ENCODE peak calls at places on chromosomes 1 and 21, in six cellular contexts. S is esophagus squamous epithelium, Z is suprapubic skin, T is A549, J is ovary, V is HCT116. A is an unnamed sample. For H3K4me1, the result is how much of the 10 kb centered on the place peaks cover.

GRCh38 chr1:175889848-175890247 is 146.5 kb upstream of the TNR start:
- DNase-seq in S (no peak), Z (no peak), T (no peak), J (no peak), V (no peak), A (no peak)

GRCh38 chr1:247298124-247298481 is 33.6 kb downstream of the ZNF496 start:
- DNase-seq in S (no peak), Z (no peak), T (no peak), J (no peak), V (no peak), A (no peak)

GRCh38 chr21:26686278-26686677 is 113.2 kb upstream of the CYYR1 start:
- DNase-seq in S (no peak), Z (no peak), T (peak), J (no peak), V (no peak), A (no peak)

GRCh38 chr1:227838181-227838580 is 22.7 kb downstream of the PRSS38 start:
- DNase-seq in S (no peak), Z (no peak), T (no peak), J (no peak), V (no peak), A (no peak)

GRCh38 chr1:10513199-10513598 is 38.4 kb downstream of the PEX14 start:
- DNase-seq in S (no peak), Z (no peak), T (no peak), J (no peak), V (no peak), A (no peak)

GRCh38 chr1:12067900-12068821 is 5.1 kb downstream of the TNFRSF8 start:
- DNase-seq in S (no peak), Z (no peak), T (no peak), J (no peak), V (no peak), A (no peak)

GRCh38 chr1:119868176-119868575 is 28.1 kb downstream of the ADAM30 start:
- DNase-seq in S (no peak), Z (no peak), T (no peak), J (no peak), V (no peak), A (no peak)

GRCh38 chr1:2545754-2546514 is 10.2 kb upstream of the TNFRSF14 start:
- DNase-seq in S (peak), Z (peak), T (peak), J (peak), V (peak), A (peak)

GRCh38 chr21:45291613-45292398 is 4.1 kb upstream of the POFUT2 start:
- DNase-seq in S (no peak), Z (peak), T (no peak), J (peak), V (no peak), A (peak)

GRCh38 chr1:92826792-92827191 is 5.0 kb upstream of the RPL5 start:
- DNase-seq in S (no peak), Z (no peak), T (no peak), J (no peak), V (no peak), A (no peak)

GRCh38 chr1:239570878-239571277 is 184.5 kb downstream of the CHRM3 start:
- DNase-seq in S (no peak), Z (no peak), T (no peak), J (no peak), V (no peak), A (no peak)

GRCh38 chr1:22819391-22819790 is 108.8 kb downstream of the EPHB2 start:
- DNase-seq in S (no peak), Z (no peak), T (no peak), J (no peak), V (no peak), A (no peak)

GRCh38 chr1:158146165-158146564 is 34.5 kb upstream of the CD1D start:
- DNase-seq in S (no peak), Z (no peak), T (no peak), J (no peak), V (no peak), A (no peak)

GRCh38 chr21:45362077-45362747 is 42.8 kb upstream of the COL18A1 start:
- DNase-seq in S (no peak), Z (no peak), T (no peak), J (peak), V (no peak), A (no peak)

GRCh38 chr1:27527857-27528700 is 38.1 kb upstream of the WASF2 start:
- DNase-seq in S (no peak), Z (peak), T (no peak), J (peak), V (no peak), A (no peak)

GRCh38 chr1:111571987-111572386 is 47.6 kb upstream of the RAP1A start:
- DNase-seq in S (no peak), Z (no peak), T (no peak), J (no peak), V (no peak), A (no peak)

GRCh38 chr1:40067023-40067422 is 26.5 kb downstream of the CAP1 start:
- DNase-seq in S (no peak), Z (no peak), T (no peak), J (no peak), V (no peak), A (no peak)

GRCh38 chr1:164748253-164748899 is 189.4 kb downstream of the PBX1 start:
- DNase-seq in S (no peak), Z (no peak), T (peak), J (peak), V (peak), A (no peak)

GRCh38 chr1:225889743-225890142 is 797 bp upstream of the LEFTY1 start:
- DNase-seq in S (no peak), Z (no peak), T (no peak), J (no peak), V (no peak), A (no peak)

GRCh38 chr1:118300808-118301207 is 115.8 kb upstream of the SPAG17 start:
- DNase-seq in S (no peak), Z (no peak), T (no peak), J (no peak), V (no peak), A (no peak)
- H3K4me1 ChIP-seq in S (under half), Z (under half), T (under half), J (under half), V (under half), A (under half)

GRCh38 chr21:17512245-17513213 is at the start of gene CXADR:
- DNase-seq in S (no peak), Z (peak), T (peak), J (peak), V (peak), A (no peak)
- TF ChIP-seq POLR2A in S (peak), Z (peak), T (peak), J (no peak), V (peak), A (peak)

DNA sequence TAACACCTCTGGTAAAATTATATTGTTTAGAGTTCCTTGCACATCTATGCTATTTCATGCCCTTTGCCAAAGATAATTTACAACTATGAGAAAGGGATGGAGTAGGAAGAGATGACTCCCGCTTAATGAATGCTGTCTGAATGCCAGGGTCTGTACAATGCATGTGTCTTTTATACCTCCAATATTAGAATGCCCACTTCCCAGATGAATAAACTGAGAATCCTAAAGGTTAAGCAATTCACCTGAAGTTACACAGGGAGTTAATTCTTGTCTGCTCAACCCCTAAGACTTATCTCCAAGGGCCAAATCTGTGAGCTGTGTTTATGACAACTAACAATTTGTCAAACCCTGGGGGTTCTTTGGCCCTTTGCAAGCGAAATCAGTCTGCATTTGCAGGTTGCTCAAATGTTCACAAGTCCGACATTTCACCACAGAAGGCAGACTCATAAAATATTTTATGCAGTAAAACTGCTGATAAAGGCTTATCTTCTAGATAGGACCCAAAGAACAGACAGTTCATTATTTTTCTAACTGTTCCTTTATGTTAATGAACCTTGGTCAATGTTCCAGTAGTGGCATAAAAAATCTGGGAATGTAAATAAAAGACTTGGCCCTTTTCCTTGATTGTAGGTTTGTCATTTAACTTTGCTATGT is 50.2 kb upstream of the ATP1A1 start:
- DNase-seq in S (no peak), Z (no peak), T (no peak), J (no peak), V (no peak), A (no peak)
- H3K27ac ChIP-seq in S (no peak), Z (peak), T (no peak), J (no peak), V (no peak), A (no peak)

DNA sequence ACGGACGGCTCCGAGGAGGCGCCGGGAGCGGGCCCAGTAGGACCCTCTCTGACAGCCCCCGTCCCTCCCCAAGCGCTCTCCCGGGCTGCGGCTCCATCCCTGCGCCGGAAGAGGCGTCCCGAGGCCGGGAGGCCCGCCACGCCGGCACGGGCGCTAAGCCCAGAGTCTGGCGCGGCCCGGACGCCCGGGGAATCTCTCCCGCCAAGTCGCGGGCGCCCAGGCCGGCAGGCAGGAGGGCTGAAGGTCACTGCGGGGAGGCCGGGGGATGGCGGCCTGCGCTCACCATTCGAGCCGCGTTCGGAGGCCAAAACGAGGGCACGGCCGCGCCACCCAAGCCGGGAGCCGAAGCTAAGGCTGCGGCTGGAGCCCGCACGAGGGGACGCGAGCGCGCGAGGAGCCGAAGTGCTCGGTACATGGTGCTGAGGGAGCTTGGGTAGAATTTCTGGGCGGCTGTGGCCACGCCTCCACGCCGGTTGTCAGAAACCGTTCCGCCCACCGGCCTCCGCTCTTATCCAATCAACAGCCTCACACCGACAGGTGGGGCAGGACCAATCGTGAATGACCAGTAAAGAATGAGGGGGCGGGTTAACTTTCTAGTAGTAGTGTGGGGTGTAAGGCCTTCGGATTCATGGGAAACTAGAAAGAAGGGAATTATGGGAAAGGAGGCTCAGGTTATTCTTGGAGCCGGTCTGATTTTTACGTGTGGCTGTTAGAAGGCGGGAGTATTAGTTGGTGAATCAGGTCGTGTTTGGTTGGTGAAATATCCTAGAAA is at the start of gene FH:
- DNase-seq in S (peak), Z (peak), T (peak), J (peak), V (peak), A (peak)
- H3K4me1 ChIP-seq in S (under half), Z (under half), T (under half), J (under half), V (under half), A (under half)

GRCh38 chr1:223712184-223712855 is at the start of gene CAPN2:
- DNase-seq in S (no peak), Z (peak), T (peak), J (peak), V (no peak), A (no peak)
- TF ChIP-seq POLR2A in S (no peak), Z (peak), T (peak), J (peak), V (peak), A (peak)